ENCODE peak calls at places on chromosomes 1 and 21, in four cellular contexts. R is fibroblast of lung, U is PC-3, G is OCI-LY7. Q is an unnamed sample.

GRCh38 chr1:214476229-214476957 is 75.0 kb downstream of the PTPN14 start:
- DNase-seq in U (peak), G (no peak), R (no peak), Q (no peak)

GRCh38 chr1:159339517-159339916 is 37.4 kb downstream of the FCER1A start:
- DNase-seq in R (no peak), U (no peak), G (no peak), Q (no peak)

GRCh38 chr1:157994704-157995540 is 1.5 kb downstream of the KIRREL1 start:
- DNase-seq in G (no peak), U (peak), R (peak), Q (peak)

GRCh38 chr1:207797229-207797973 is 45.5 kb downstream of the CD46 start:
- DNase-seq in G (peak), R (peak), U (peak), Q (peak)

GRCh38 chr1:115771847-115772457 is 3.4 kb upstream of the CASQ2 start:
- DNase-seq in G (peak), R (peak), U (peak), Q (peak)

GRCh38 chr1:109762821-109763645 is 690 bp downstream of the EPS8L3 start:
- DNase-seq in U (peak), G (no peak), R (peak), Q (no peak)

GRCh38 chr1:208183977-208184901 is 59.9 kb downstream of the PLXNA2 start:
- DNase-seq in U (peak), R (peak), G (no peak), Q (peak)

GRCh38 chr1:6359568-6360496 is 33.7 kb downstream of the ACOT7 start:
- DNase-seq in U (no peak), G (peak), R (peak), Q (no peak)

GRCh38 chr1:87452648-87453047 is 124.0 kb downstream of the LMO4 start:
- DNase-seq in U (no peak), G (no peak), R (no peak), Q (no peak)

GRCh38 chr1:226545806-226546596 is 2.6 kb upstream of the STUM start:
- DNase-seq in G (no peak), U (no peak), R (no peak), Q (no peak)

GRCh38 chr1:247335871-247336270 is 4.2 kb upstream of the ZNF496 start:
- DNase-seq in G (no peak), U (no peak), R (no peak), Q (no peak)

GRCh38 chr1:65953170-65953569 is 160.5 kb downstream of the PDE4B start:
- DNase-seq in U (no peak), G (no peak), R (no peak), Q (no peak)

GRCh38 chr1:40316595-40317393 is at the start of gene COL9A2:
- DNase-seq in G (peak), U (peak), R (no peak), Q (no peak)

GRCh38 chr1:28642847-28643635 is at the start of gene TAF12:
- DNase-seq in R (peak), G (peak), U (peak), Q (peak)

GRCh38 chr1:218472885-218473284 is 127.7 kb downstream of the TGFB2 start:
- DNase-seq in G (no peak), R (no peak), U (no peak), Q (no peak)

GRCh38 chr1:119960501-119960900 is 64.2 kb upstream of the ADAM30 start:
- DNase-seq in G (no peak), R (no peak), U (no peak), Q (no peak)

GRCh38 chr1:64229307-64229706 is 25.9 kb downstream of the UBE2U start:
- DNase-seq in U (no peak), R (no peak), G (no peak), Q (no peak)

GRCh38 chr1:228927947-228928898 is 192.9 kb downstream of the RHOU start:
- DNase-seq in R (peak), G (no peak), U (no peak), Q (no peak)

GRCh38 chr1:115469703-115470476 is 131.8 kb upstream of the NGF start:
- DNase-seq in G (peak), R (peak), U (peak), Q (peak)

GRCh38 chr1:2215909-2216766 is 12.0 kb upstream of the SKI start:
- DNase-seq in U (no peak), R (no peak), G (no peak), Q (no peak)

GRCh38 chr1:11298390-11299224 is 25.6 kb downstream of the UBIAD1 start:
- DNase-seq in G (no peak), U (no peak), R (no peak), Q (no peak)

GRCh38 chr1:4762146-4762545 is 107.7 kb downstream of the AJAP1 start:
- DNase-seq in U (no peak), R (no peak), G (no peak), Q (no peak)

GRCh38 chr1:112704511-112704907 is 2.4 kb downstream of the RHOC start:
- DNase-seq in G (no peak), R (no peak), U (no peak), Q (no peak)

GRCh38 chr1:108962681-108963051 is 618 bp downstream of the CLCC1 start:
- DNase-seq in R (no peak), U (peak), G (peak), Q (peak)

GRCh38 chr1:84247425-84248220 is 53.9 kb upstream of the SAMD13 start:
- DNase-seq in R (peak), G (no peak), U (peak), Q (no peak)

GRCh38 chr1:84735483-84735882 is 45.2 kb upstream of the SSX2IP start:
- DNase-seq in R (no peak), G (no peak), U (no peak), Q (no peak)

GRCh38 chr1:15684468-15685283 is 556 bp downstream of the PLEKHM2 start:
- DNase-seq in U (no peak), G (peak), R (peak), Q (peak)

GRCh38 chr1:30664103-30664755 is 59.2 kb downstream of the MATN1 start:
- DNase-seq in G (no peak), R (no peak), U (no peak), Q (peak)

GRCh38 chr1:94118013-94118412 is 2.9 kb downstream of the ABCA4 start:
- DNase-seq in G (no peak), R (no peak), U (no peak), Q (no peak)

GRCh38 chr1:223143760-223144248 is 756 bp upstream of the TLR5 start:
- DNase-seq in R (no peak), G (no peak), U (no peak), Q (no peak)

GRCh38 chr1:12161662-12162458 is 4.9 kb upstream of the TNFRSF1B start:
- DNase-seq in R (peak), G (peak), U (peak), Q (peak)

GRCh38 chr1:10901894-10902805 is 105.7 kb upstream of the CASZ1 start:
- DNase-seq in R (no peak), G (no peak), U (no peak), Q (no peak)

GRCh38 chr21:45341779-45342178 is 54.1 kb upstream of the POFUT2 start:
- DNase-seq in U (peak), G (no peak), R (no peak), Q (no peak)

GRCh38 chr21:45339430-45340405 is 52.0 kb upstream of the POFUT2 start:
- DNase-seq in G (no peak), R (no peak), U (no peak), Q (no peak)

GRCh38 chr21:45340515-45340914 is 52.8 kb upstream of the POFUT2 start:
- DNase-seq in U (no peak), G (no peak), R (no peak), Q (no peak)

GRCh38 chr21:45343891-45344290 is 56.2 kb upstream of the POFUT2 start:
- DNase-seq in G (no peak), R (no peak), U (no peak), Q (no peak)

GRCh38 chr21:45341261-45341660 is 53.6 kb upstream of the POFUT2 start:
- DNase-seq in U (no peak), R (no peak), G (no peak), Q (no peak)
- H3K4me3 ChIP-seq in U (no peak), R (no peak), G (no peak), Q (no peak)

GRCh38 chr21:36691539-36692124 is 7.3 kb upstream of the SIM2 start:
- DNase-seq in G (no peak), R (no peak), U (no peak), Q (no peak)

GRCh38 chr21:36692125-36692843 is 6.6 kb upstream of the SIM2 start:
- DNase-seq in U (no peak), G (no peak), R (no peak), Q (no peak)

GRCh38 chr21:36693144-36694040 is 5.5 kb upstream of the SIM2 start:
- DNase-seq in U (no peak), R (no peak), G (no peak), Q (no peak)

GRCh38 chr21:36694041-36694515 is 4.8 kb upstream of the SIM2 start:
- DNase-seq in U (no peak), G (no peak), R (peak), Q (no peak)

GRCh38 chr21:36692844-36693143 is 6.1 kb upstream of the SIM2 start:
- DNase-seq in R (no peak), U (no peak), G (no peak), Q (no peak)
- H3K4me3 ChIP-seq in R (no peak), U (no peak), G (no peak), Q (peak)

DNA sequence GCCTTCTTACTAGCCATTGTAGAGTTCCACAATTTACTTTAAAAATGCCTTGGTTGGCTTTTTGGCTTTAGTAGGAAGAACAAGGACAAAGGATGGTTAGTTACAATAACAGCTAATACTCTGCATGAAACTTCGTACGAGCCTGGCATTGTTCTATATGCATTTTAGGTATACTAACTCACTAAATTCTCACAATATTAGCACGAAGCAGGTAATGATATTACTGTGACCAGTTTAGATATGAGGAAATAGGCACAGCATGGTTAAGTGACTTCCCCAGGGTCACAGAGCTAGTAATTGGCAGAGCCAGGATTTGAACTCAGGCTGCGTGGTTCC is 50.5 kb upstream of the CYP2J2 start:
- DNase-seq in U (no peak), R (no peak), G (no peak), Q (no peak)
- H3K4me3 ChIP-seq in U (no peak), R (no peak), G (no peak), Q (no peak)

DNA sequence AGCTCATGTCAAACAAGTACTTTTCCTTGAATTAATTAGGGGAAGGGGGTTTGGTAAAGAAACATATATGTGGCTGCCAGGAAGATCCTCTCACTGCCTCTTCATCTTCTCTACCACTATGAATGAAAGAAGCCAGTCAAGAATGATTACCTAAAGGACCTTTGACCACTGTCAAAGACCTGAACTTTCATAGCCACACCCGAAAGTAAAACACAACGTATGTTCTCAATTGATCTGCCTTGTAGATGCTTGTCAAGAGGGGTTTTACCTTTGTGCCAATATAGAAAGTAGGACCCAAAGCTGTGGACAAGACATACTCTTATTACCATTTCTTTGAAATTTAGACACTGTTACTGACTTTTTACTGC is 71.7 kb upstream of the HSPA13 start:
- DNase-seq in G (no peak), U (no peak), R (no peak), Q (no peak)
- H3K4me3 ChIP-seq in G (no peak), U (no peak), R (no peak), Q (no peak)

DNA sequence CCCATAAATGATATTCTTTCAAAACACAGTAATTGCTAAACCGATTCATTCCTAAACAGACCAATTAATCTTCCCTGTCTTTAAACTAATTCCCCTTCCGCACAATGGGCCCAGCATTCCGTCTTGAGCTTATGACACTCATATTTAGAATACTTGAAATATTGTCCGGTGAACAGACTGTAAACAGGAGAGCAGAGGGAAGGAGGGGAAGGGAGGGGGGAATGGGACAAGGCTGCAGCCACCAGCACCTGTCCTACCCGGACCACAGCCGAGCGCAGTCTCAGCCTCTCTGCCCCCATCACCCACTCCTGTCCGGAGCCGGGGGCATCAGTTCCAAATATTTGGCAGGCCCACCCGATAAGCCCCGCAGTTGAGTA is 112.8 kb upstream of the GADD45A start:
- DNase-seq in G (no peak), R (no peak), U (no peak), Q (no peak)
- H3K4me3 ChIP-seq in G (no peak), R (no peak), U (no peak), Q (no peak)